ENCODE peak calls at places on chromosomes 12 and 14, in four cellular contexts. W, I, F and U are unnamed samples. For H3K4me1, the result is how much of the 10 kb centered on the place peaks cover.

GRCh38 chr14:105528197-105528858 is 1.9 kb downstream of the TMEM121 start:
- DNase-seq in W (peak), I (peak), F (peak), U (peak)

GRCh38 chr12:116620085-116620734 is 61.0 kb downstream of the MAP1LC3B2 start:
- DNase-seq in W (no peak), I (no peak), F (no peak), U (peak)

GRCh38 chr14:99055816-99056215 is 216.2 kb downstream of the BCL11B start:
- DNase-seq in W (peak), I (peak), F (no peak), U (no peak)

GRCh38 chr12:116295327-116296263 is 18.1 kb upstream of the MED13L start:
- DNase-seq in W (no peak), I (no peak), F (no peak), U (no peak)

GRCh38 chr12:107254258-107254856 is 161.0 kb upstream of the CRY1 start:
- DNase-seq in W (no peak), I (no peak), F (no peak), U (no peak)

GRCh38 chr12:94186461-94187237 is 38.3 kb downstream of the PLXNC1 start:
- DNase-seq in W (no peak), I (no peak), F (peak), U (peak)

GRCh38 chr12:67482751-67483661 is 165.5 kb upstream of the DYRK2 start:
- DNase-seq in W (peak), I (peak), F (peak), U (peak)

GRCh38 chr12:106285993-106286392 is 16.5 kb upstream of the TCP11L2 start:
- DNase-seq in W (no peak), I (no peak), F (no peak), U (no peak)

GRCh38 chr12:92953747-92954146 is 24.7 kb upstream of the EEA1 start:
- DNase-seq in W (no peak), I (no peak), F (no peak), U (no peak)

GRCh38 chr12:109020136-109020535 is 732 bp downstream of the SVOP start:
- DNase-seq in W (no peak), I (no peak), F (no peak), U (no peak)

GRCh38 chr12:77724367-77724957 is 106.2 kb upstream of the NAV3 start:
- DNase-seq in W (no peak), I (no peak), F (peak), U (no peak)

GRCh38 chr14:45112886-45113772 is 21.2 kb downstream of the FKBP3 start:
- DNase-seq in W (no peak), I (no peak), F (no peak), U (no peak)

GRCh38 chr14:36773136-36773540 is 111.5 kb downstream of the PAX9 start:
- DNase-seq in W (no peak), I (no peak), F (no peak), U (no peak)

GRCh38 chr14:67487937-67488893 is at the start of gene TMEM229B:
- DNase-seq in W (peak), I (peak), F (no peak), U (no peak)

GRCh38 chr12:15693233-15693911 is 95.8 kb downstream of the EPS8 start:
- DNase-seq in W (no peak), I (no peak), F (no peak), U (no peak)

GRCh38 chr12:130448044-130448821 is 110.5 kb downstream of the PIWIL1 start:
- DNase-seq in W (no peak), I (no peak), F (no peak), U (no peak)

GRCh38 chr12:13181375-13182070 is 15.0 kb upstream of the EMP1 start:
- DNase-seq in W (no peak), I (no peak), F (peak), U (no peak)

GRCh38 chr12:66188584-66189475 is at the start of gene IRAK3:
- DNase-seq in W (peak), I (peak), F (peak), U (peak)

GRCh38 chr14:79201545-79202247 is 1009.6 kb downstream of the DIO2 start:
- DNase-seq in W (no peak), I (no peak), F (no peak), U (no peak)

GRCh38 chr12:56759270-56759908 is 3.7 kb upstream of the HSD17B6 start:
- DNase-seq in W (no peak), I (no peak), F (no peak), U (no peak)

DNA sequence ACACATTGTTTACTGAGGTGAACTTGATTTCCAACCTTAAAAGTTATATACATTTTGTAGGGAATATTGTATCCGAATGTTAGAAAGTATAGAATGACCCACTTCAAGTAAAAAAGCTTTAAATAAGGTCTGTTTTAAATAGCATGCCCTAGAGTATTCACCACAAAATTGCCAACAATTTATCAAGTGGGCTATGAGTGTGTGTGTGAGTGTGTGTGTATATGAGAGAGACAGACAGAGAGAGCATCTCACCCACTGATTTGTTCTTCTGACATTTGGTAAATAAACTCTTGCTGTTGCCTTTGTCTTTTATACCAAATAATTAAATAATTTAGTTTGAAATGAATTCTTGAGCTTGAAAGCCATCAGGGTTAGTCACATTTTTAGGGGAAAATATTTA is 29.8 kb upstream of the RAP1B start:
- DNase-seq in W (no peak), I (no peak), F (no peak), U (no peak)
- H3K4me1 ChIP-seq in W (under half), I (under half), F (under half), U (under half)

DNA sequence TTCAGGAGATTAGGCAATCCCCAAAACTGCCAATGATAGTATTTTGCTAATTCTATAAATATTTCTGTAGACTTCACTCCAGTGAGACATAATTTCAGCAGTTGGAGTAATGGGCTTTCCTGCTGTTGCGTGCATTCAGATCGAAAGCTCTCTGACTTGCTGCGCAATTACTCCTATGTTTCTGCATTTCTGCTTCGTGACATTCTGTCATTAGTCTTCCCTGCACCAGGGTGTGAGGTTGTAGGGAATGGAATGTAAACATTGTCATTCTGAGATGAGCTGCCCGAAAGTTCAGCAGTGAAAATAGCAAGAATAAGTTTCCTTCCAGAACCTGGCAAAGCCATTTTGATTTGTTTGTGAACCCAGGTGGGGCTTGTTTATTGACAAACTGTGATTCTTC is 58.2 kb downstream of the SAMD4A start:
- DNase-seq in W (no peak), I (no peak), F (no peak), U (no peak)
- H3K4me1 ChIP-seq in W (under half), I (under half), F (under half), U (under half)

DNA sequence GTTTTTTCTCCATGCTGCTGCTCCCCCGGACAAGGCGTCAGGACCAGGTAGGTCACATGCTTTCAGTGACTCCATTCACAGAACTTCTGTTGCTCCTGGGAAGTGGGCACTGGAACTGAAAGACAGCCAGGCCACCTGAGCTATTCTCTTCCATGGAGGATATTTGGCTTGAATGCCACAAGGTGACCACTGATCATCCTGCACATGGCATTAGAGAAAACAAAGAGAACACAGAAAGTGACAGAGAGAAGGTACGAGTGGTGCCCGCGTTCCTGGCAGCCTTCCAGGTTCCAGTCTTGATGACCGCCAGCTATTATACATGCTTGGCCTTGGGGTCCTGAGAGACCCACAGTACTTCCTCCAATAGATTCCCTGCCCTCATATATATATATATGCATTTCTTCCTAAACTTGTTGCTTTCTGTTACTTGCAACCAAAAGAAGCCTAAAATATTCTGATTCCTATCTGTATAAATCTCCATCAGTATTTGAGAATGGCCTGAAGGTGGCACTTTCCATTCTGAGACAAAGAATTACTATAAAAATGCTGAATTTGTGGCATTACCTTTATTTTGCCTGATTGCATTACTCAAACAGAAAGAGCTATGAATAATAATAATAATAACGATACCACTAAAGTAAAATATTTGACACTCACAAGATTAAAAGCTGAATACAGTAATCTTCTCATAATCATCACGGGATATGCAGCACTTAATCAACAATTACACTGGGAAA is 174.9 kb downstream of the FOXN3 start:
- DNase-seq in W (no peak), I (no peak), F (no peak), U (no peak)
- H3K4me1 ChIP-seq in W (under half), I (under half), F (under half), U (under half)

GRCh38 chr12:95203477-95203843 is 13.8 kb downstream of the FGD6 start:
- DNase-seq in W (no peak), I (no peak), F (no peak), U (no peak)

GRCh38 chr12:95201056-95201670 is 16.1 kb downstream of the FGD6 start:
- DNase-seq in W (no peak), I (no peak), F (no peak), U (no peak)

GRCh38 chr12:95205016-95205415 is 12.3 kb downstream of the FGD6 start:
- DNase-seq in W (no peak), I (no peak), F (no peak), U (no peak)

GRCh38 chr12:95204141-95204866 is 13.0 kb downstream of the FGD6 start:
- DNase-seq in W (no peak), I (peak), F (peak), U (no peak)

GRCh38 chr12:95202691-95203476 is 14.4 kb downstream of the FGD6 start:
- DNase-seq in W (no peak), I (no peak), F (no peak), U (no peak)
- H3K4me1 ChIP-seq in W (under half), I (half or more), F (half or more), U (under half)

DNA sequence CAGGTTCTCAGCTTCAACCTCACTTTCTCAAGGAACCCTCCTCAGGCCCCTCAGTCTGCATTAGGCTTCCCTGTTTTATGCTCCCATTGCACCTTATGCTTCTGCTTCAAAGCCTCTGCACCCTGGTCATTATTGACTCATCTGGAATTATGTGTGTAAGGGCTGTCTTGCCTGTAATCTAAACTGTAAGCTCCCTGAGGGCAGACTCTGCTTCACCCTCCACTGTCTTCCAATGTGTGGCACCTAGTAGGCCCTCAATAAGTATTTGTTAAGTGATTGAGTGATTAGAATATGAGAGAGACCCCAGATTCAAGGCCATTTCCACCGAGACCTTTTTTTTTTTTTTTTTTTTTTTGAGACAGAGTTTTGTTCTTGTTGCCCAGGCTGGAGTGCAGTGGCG is 79.1 kb downstream of the VCPKMT start:
- DNase-seq in W (no peak), I (no peak), F (no peak), U (no peak)
- H3K4me1 ChIP-seq in W (under half), I (under half), F (under half), U (under half)

GRCh38 chr12:122895290-122895689 is 634 bp downstream of the VPS37B start:
- DNase-seq in W (no peak), I (no peak), F (no peak), U (no peak)
- H3K4me1 ChIP-seq in W (half or more), I (half or more), F (under half), U (under half)

DNA sequence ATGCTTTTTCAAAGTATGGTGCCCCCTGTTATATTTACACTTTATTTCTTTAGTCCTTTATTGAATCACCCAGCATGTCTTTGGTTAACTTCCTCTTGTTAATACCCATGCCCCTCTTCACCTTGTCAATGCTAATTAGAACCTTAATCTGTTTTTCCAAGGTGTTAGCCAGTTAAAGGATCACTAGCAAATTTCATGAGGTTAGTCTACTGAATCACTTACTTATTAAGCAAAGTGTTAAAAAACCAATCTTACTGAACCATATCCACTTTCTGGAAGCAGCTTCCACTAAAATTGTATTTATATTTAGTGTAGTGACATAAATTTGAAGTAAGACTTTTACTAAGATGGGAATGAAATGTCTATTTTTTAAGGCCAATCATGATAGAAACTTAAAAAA is 27.9 kb downstream of the TAOK3 start:
- DNase-seq in W (no peak), I (no peak), F (no peak), U (no peak)
- H3K4me1 ChIP-seq in W (under half), I (under half), F (under half), U (under half)

GRCh38 chr12:55720071-55720564 is at the start of gene RDH5:
- DNase-seq in W (no peak), I (peak), F (no peak), U (peak)

GRCh38 chr12:55718020-55718419 is 2.2 kb upstream of the RDH5 start:
- DNase-seq in W (no peak), I (no peak), F (no peak), U (peak)

GRCh38 chr12:55720894-55721444 is 776 bp downstream of the RDH5 start:
- DNase-seq in W (no peak), I (peak), F (no peak), U (peak)

GRCh38 chr12:55718650-55719275 is 1.4 kb upstream of the RDH5 start:
- DNase-seq in W (no peak), I (no peak), F (no peak), U (peak)

GRCh38 chr12:55719371-55719770 is 822 bp upstream of the RDH5 start:
- DNase-seq in W (no peak), I (no peak), F (no peak), U (peak)
- H3K4me1 ChIP-seq in W (under half), I (half or more), F (under half), U (under half)